ENCODE peak calls at places on chromosomes 4 and X, in four cellular contexts. One of them, this sample, is unnamed.

GRCh38 chr4:143581331-143581961 is 67.9 kb downstream of the SMARCA5 start:
- ATAC-seq in left lobe of liver: no peak
- ATAC-seq in natural killer cell: no peak
- ATAC-seq in CD8-positive, alpha-beta T cell: no peak
- ATAC-seq in this sample: no peak

GRCh38 chrX:120366794-120367193 is 4.9 kb downstream of the ATP1B4 start:
- ATAC-seq in left lobe of liver: peak
- ATAC-seq in natural killer cell: no peak
- ATAC-seq in CD8-positive, alpha-beta T cell: no peak
- ATAC-seq in this sample: no peak

GRCh38 chr4:64430933-64431332 is 21.7 kb upstream of the TECRL start:
- ATAC-seq in left lobe of liver: no peak
- ATAC-seq in natural killer cell: no peak
- ATAC-seq in CD8-positive, alpha-beta T cell: no peak
- ATAC-seq in this sample: no peak

GRCh38 chr4:2809610-2810180 is 16.8 kb downstream of the SH3BP2 start:
- ATAC-seq in left lobe of liver: peak
- ATAC-seq in natural killer cell: no peak
- ATAC-seq in CD8-positive, alpha-beta T cell: no peak
- ATAC-seq in this sample: no peak

GRCh38 chr4:95066011-95066410 is 308.3 kb downstream of the BMPR1B start:
- ATAC-seq in left lobe of liver: no peak
- ATAC-seq in natural killer cell: no peak
- ATAC-seq in CD8-positive, alpha-beta T cell: no peak
- ATAC-seq in this sample: no peak

GRCh38 chr4:163710158-163710557 is 215.7 kb downstream of the TMA16 start:
- ATAC-seq in left lobe of liver: no peak
- ATAC-seq in natural killer cell: no peak
- ATAC-seq in CD8-positive, alpha-beta T cell: no peak
- ATAC-seq in this sample: no peak

GRCh38 chrX:78754917-78755316 is 7.4 kb downstream of the LPAR4 start:
- ATAC-seq in left lobe of liver: no peak
- ATAC-seq in natural killer cell: no peak
- ATAC-seq in CD8-positive, alpha-beta T cell: no peak
- ATAC-seq in this sample: no peak

GRCh38 chrX:13215729-13216128 is 104.1 kb downstream of the ATXN3L start:
- ATAC-seq in left lobe of liver: no peak
- ATAC-seq in natural killer cell: no peak
- ATAC-seq in CD8-positive, alpha-beta T cell: no peak
- ATAC-seq in this sample: no peak

GRCh38 chr4:71456841-71457240 is 118.0 kb downstream of the SLC4A4 start:
- ATAC-seq in left lobe of liver: peak
- ATAC-seq in natural killer cell: no peak
- ATAC-seq in CD8-positive, alpha-beta T cell: no peak
- ATAC-seq in this sample: no peak

GRCh38 chr4:133865606-133866327 is 335.8 kb downstream of the PABPC4L start:
- ATAC-seq in left lobe of liver: no peak
- ATAC-seq in natural killer cell: no peak
- ATAC-seq in CD8-positive, alpha-beta T cell: no peak
- ATAC-seq in this sample: no peak

GRCh38 chr4:48085821-48086602 is 48.0 kb downstream of the TXK start:
- ATAC-seq in left lobe of liver: peak
- ATAC-seq in natural killer cell: peak
- ATAC-seq in CD8-positive, alpha-beta T cell: no peak
- ATAC-seq in this sample: no peak

GRCh38 chr4:168077726-168078239 is 14.6 kb upstream of the ANXA10 start:
- ATAC-seq in left lobe of liver: no peak
- ATAC-seq in natural killer cell: no peak
- ATAC-seq in CD8-positive, alpha-beta T cell: no peak
- ATAC-seq in this sample: no peak